ENCODE peak calls at places on chromosomes 12 and 14, in four cellular contexts. Q is astrocyte of the spinal cord, X is H7, F is cardiac fibroblast. M is an unnamed sample.
A peak's percentile ranks its signal among the peaks of the same experiment; 100 is the strongest.

GRCh38 chr12:70243510-70244331 is 488 bp downstream of the CNOT2 start:
- DNase-seq in X (peak; percentile 89), Q (peak; percentile 72), F (peak; percentile 74), M (peak; percentile 55)

GRCh38 chr12:49885663-49886461 is 17.8 kb downstream of the FAIM2 start:
- DNase-seq in Q (no peak), F (no peak), X (no peak), M (no peak)

GRCh38 chr12:48865141-48865440 is 579 bp downstream of the RND1 start:
- DNase-seq in X (peak; percentile 40), Q (no peak), F (no peak), M (no peak)

GRCh38 chr14:19974844-19975243 is 547 bp upstream of the OR4K15 start:
- DNase-seq in X (no peak), F (no peak), Q (no peak), M (no peak)

GRCh38 chr14:59905193-59905592 is 14.8 kb upstream of the LRRC9 start:
- DNase-seq in Q (peak; percentile 38), F (no peak), X (no peak), M (no peak)

GRCh38 chr12:131085125-131085815 is 131.6 kb downstream of the ADGRD1 start:
- DNase-seq in Q (no peak), X (peak; percentile 32), F (no peak), M (no peak)

GRCh38 chr12:24920141-24920540 is 28.8 kb downstream of the BCAT1 start:
- DNase-seq in Q (no peak), X (no peak), F (no peak), M (no peak)

GRCh38 chr12:82314406-82314892 is 43.7 kb downstream of the CCDC59 start:
- DNase-seq in F (no peak), Q (no peak), X (no peak), M (no peak)

GRCh38 chr14:67265131-67265530 is 23.9 kb downstream of the PALS1 start:
- DNase-seq in Q (peak; percentile 54), F (peak; percentile 54), X (no peak), M (no peak)

GRCh38 chr12:121124402-121125109 is 8.1 kb upstream of the P2RX7 start:
- DNase-seq in X (no peak), Q (peak; percentile 88), F (peak; percentile 88), M (no peak)

GRCh38 chr12:4252595-4252994 is 21.0 kb upstream of the CCND2 start:
- DNase-seq in F (no peak), X (no peak), Q (no peak), M (no peak)

GRCh38 chr12:67797316-67797741 is 148.8 kb downstream of the DYRK2 start:
- DNase-seq in Q (no peak), F (peak; percentile 32), X (no peak), M (no peak)

GRCh38 chr14:63229330-63230059 is 25.3 kb downstream of the RHOJ start:
- DNase-seq in F (peak; percentile 26), X (no peak), Q (no peak), M (no peak)

GRCh38 chr12:90672081-90672480 is 282.9 kb downstream of the CCER1 start:
- DNase-seq in X (no peak), F (peak; percentile 15), Q (no peak), M (no peak)

GRCh38 chr14:59370158-59370557 is 95.0 kb downstream of the GPR135 start:
- DNase-seq in F (no peak), X (no peak), Q (no peak), M (no peak)

GRCh38 chr14:94213741-94214140 is 39.6 kb downstream of the PPP4R4 start:
- DNase-seq in Q (no peak), F (no peak), X (no peak), M (no peak)

GRCh38 chr12:116880817-116881324 is 370 bp downstream of the HRK start:
- DNase-seq in Q (no peak), F (peak; percentile 34), X (peak; percentile 88), M (no peak)

GRCh38 chr12:81610955-81611889 is 147.9 kb downstream of the PPFIA2 start:
- DNase-seq in Q (no peak), X (peak; percentile 18), F (peak; percentile 12), M (no peak)

GRCh38 chr12:1886396-1887008 is 31.9 kb downstream of the CACNA2D4 start:
- DNase-seq in X (peak; percentile 8), F (no peak), Q (no peak), M (no peak)

GRCh38 chr12:104519190-104519857 is 62.6 kb downstream of the CHST11 start:
- DNase-seq in X (no peak), F (no peak), Q (no peak), M (peak; percentile 46)

GRCh38 chr14:68081489-68081888 is 261.9 kb downstream of the RAD51B start:
- DNase-seq in X (no peak), Q (no peak), F (no peak), M (no peak)

GRCh38 chr12:96710127-96710745 is 196.8 kb upstream of the NEDD1 start:
- DNase-seq in X (peak; percentile 18), Q (no peak), F (no peak), M (no peak)

GRCh38 chr12:42135264-42135814 is 9.3 kb downstream of the GXYLT1 start:
- DNase-seq in F (peak; percentile 74), X (no peak), Q (peak; percentile 72), M (no peak)

GRCh38 chr12:99822273-99822672 is 162.5 kb downstream of the ANKS1B start:
- DNase-seq in Q (no peak), X (no peak), F (no peak), M (no peak)